ENCODE peak calls at places on chromosomes 12 and 14, in four cellular contexts. B is GM12865, H is memory B cell, L is hypothalamus. R is an unnamed sample.

GRCh38 chr12:66688836-66689439 is 10.1 kb upstream of the GRIP1 start:
- DNase-seq in B (peak; percentile 79), H (no peak), L (peak; percentile 8), R (peak; percentile 17)

GRCh38 chr12:106145539-106146447 is 7.0 kb upstream of the NUAK1 start:
- DNase-seq in B (no peak), H (no peak), L (peak; percentile 39), R (no peak)

GRCh38 chr12:128008341-128008740 is 258.6 kb upstream of the TMEM132C start:
- DNase-seq in B (no peak), H (no peak), L (no peak), R (peak; percentile 11)

GRCh38 chr12:114875323-114875722 is 191.3 kb upstream of the TBX3 start:
- DNase-seq in B (no peak), H (no peak), L (no peak), R (no peak)

GRCh38 chr14:26863736-26864135 is 265.9 kb upstream of the NOVA1 start:
- DNase-seq in B (no peak), H (no peak), L (no peak), R (peak; percentile 28)

GRCh38 chr12:1529862-1530591 is 64.4 kb downstream of the FBXL14 start:
- DNase-seq in B (peak; percentile 38), H (peak; percentile 5), L (no peak), R (no peak)

GRCh38 chr12:105554223-105554678 is 223.8 kb downstream of the C12orf75 start:
- DNase-seq in B (no peak), H (no peak), L (no peak), R (peak; percentile 21)

GRCh38 chr14:104194016-104194415 is 55.6 kb downstream of the KIF26A start:
- DNase-seq in B (no peak), H (no peak), L (no peak), R (no peak)

GRCh38 chr12:29700761-29701481 is 82.8 kb downstream of the TMTC1 start:
- DNase-seq in B (no peak), H (no peak), L (no peak), R (no peak)

GRCh38 chr14:57943541-57943940 is 77.6 kb upstream of the SLC35F4 start:
- DNase-seq in B (no peak), H (no peak), L (no peak), R (no peak)

GRCh38 chr12:121116318-121117225 is 16.1 kb upstream of the P2RX7 start:
- DNase-seq in B (no peak), H (no peak), L (no peak), R (no peak)

GRCh38 chr14:100467939-100468338 is 119.3 kb downstream of the BEGAIN start:
- DNase-seq in B (no peak), H (no peak), L (no peak), R (no peak)

GRCh38 chr12:116980083-116980482 is 69.3 kb downstream of the FBXW8 start:
- DNase-seq in B (no peak), H (no peak), L (no peak), R (no peak)

GRCh38 chr14:92426237-92426636 is 87.3 kb upstream of the RIN3 start:
- DNase-seq in B (no peak), H (no peak), L (no peak), R (peak; percentile 37)

GRCh38 chr12:23472329-23472971 is 477.0 kb downstream of the SOX5 start:
- DNase-seq in B (no peak), H (no peak), L (no peak), R (no peak)

GRCh38 chr14:64191756-64192155 is 102.4 kb downstream of the ESR2 start:
- DNase-seq in B (no peak), H (no peak), L (no peak), R (peak; percentile 84)

GRCh38 chr14:77843155-77843554 is 43.2 kb downstream of the ADCK1 start:
- DNase-seq in B (no peak), H (no peak), L (no peak), R (no peak)

GRCh38 chr12:34599530-34600513 is 577.5 kb downstream of the ALG10 start:
- DNase-seq in B (no peak), H (no peak), L (no peak), R (no peak)

GRCh38 chr12:58487280-58488141 is 432.8 kb downstream of the LRIG3 start:
- DNase-seq in B (peak; percentile 6), H (no peak), L (no peak), R (peak; percentile 12)

GRCh38 chr14:30362369-30363218 is 196.4 kb upstream of the G2E3 start:
- DNase-seq in B (no peak), H (no peak), L (no peak), R (no peak)

GRCh38 chr12:104571328-104571727 is 114.6 kb downstream of the CHST11 start:
- DNase-seq in B (peak; percentile 81), H (peak; percentile 30), L (no peak), R (no peak)

GRCh38 chr12:1505576-1505975 is 88.8 kb downstream of the FBXL14 start:
- DNase-seq in B (no peak), H (no peak), L (no peak), R (no peak)

GRCh38 chr12:95857151-95857550 is 1.6 kb upstream of the SNRPF start:
- DNase-seq in B (no peak), H (no peak), L (no peak), R (no peak)

GRCh38 chr14:63435838-63436237 is 107.3 kb downstream of the PPP2R5E start:
- DNase-seq in B (peak; percentile 33), H (no peak), L (no peak), R (peak; percentile 91)

GRCh38 chr12:130975116-130975515 is 21.4 kb downstream of the ADGRD1 start:
- DNase-seq in B (no peak), H (no peak), L (no peak), R (no peak)

GRCh38 chr12:94134226-94134795 is 14.1 kb upstream of the PLXNC1 start:
- DNase-seq in B (peak; percentile 78), H (peak; percentile 45), L (no peak), R (peak; percentile 72)

GRCh38 chr12:63151898-63152700 is 1.1 kb upstream of the AVPR1A start:
- DNase-seq in B (peak; percentile 49), H (no peak), L (no peak), R (peak; percentile 35)

GRCh38 chr14:53304726-53305381 is 151.7 kb upstream of the DDHD1 start:
- DNase-seq in B (no peak), H (no peak), L (no peak), R (peak; percentile 82)